ENCODE peak calls at places on chromosomes 1 and 21, in nine cellular contexts. One of them, this sample, is unnamed. For H3K27me3, the result is how much of the 10 kb centered on the place peaks cover.

GRCh38 chr1:220462756-220463155 is 65.2 kb upstream of the MARK1 start:
- DNase-seq in HepG2: no peak
- DNase-seq in adrenal gland: no peak
- DNase-seq in K562: no peak
- DNase-seq in breast epithelium: no peak
- DNase-seq in GM06990: no peak
- DNase-seq in upper lobe of right lung: no peak
- DNase-seq in cardiac muscle cell: peak
- DNase-seq in psoas muscle: no peak
- DNase-seq in this sample: no peak

GRCh38 chr21:41506526-41507520 is 1.1 kb downstream of the TMPRSS2 start:
- DNase-seq in HepG2: no peak
- DNase-seq in adrenal gland: no peak
- DNase-seq in K562: no peak
- DNase-seq in breast epithelium: peak
- DNase-seq in GM06990: no peak
- DNase-seq in upper lobe of right lung: peak
- DNase-seq in cardiac muscle cell: peak
- DNase-seq in psoas muscle: no peak
- DNase-seq in this sample: no peak

GRCh38 chr1:2229032-2229920 is 1.2 kb downstream of the SKI start:
- DNase-seq in HepG2: no peak
- DNase-seq in adrenal gland: peak
- DNase-seq in K562: no peak
- DNase-seq in breast epithelium: no peak
- DNase-seq in GM06990: peak
- DNase-seq in upper lobe of right lung: peak
- DNase-seq in cardiac muscle cell: peak
- DNase-seq in psoas muscle: peak
- DNase-seq in this sample: peak

GRCh38 chr1:231950732-231951131 is 324.1 kb downstream of the DISC1 start:
- DNase-seq in HepG2: no peak
- DNase-seq in adrenal gland: no peak
- DNase-seq in K562: no peak
- DNase-seq in breast epithelium: no peak
- DNase-seq in GM06990: no peak
- DNase-seq in upper lobe of right lung: no peak
- DNase-seq in cardiac muscle cell: no peak
- DNase-seq in psoas muscle: no peak
- DNase-seq in this sample: no peak

GRCh38 chr1:32349211-32349708 is 13.0 kb downstream of the FAM229A start:
- DNase-seq in HepG2: peak
- DNase-seq in adrenal gland: peak
- DNase-seq in K562: no peak
- DNase-seq in breast epithelium: no peak
- DNase-seq in GM06990: no peak
- DNase-seq in upper lobe of right lung: peak
- DNase-seq in cardiac muscle cell: no peak
- DNase-seq in psoas muscle: peak
- DNase-seq in this sample: no peak

GRCh38 chr1:229377429-229377828 is 34.6 kb upstream of the CCSAP start:
- DNase-seq in HepG2: no peak
- DNase-seq in adrenal gland: no peak
- DNase-seq in K562: no peak
- DNase-seq in breast epithelium: no peak
- DNase-seq in GM06990: no peak
- DNase-seq in upper lobe of right lung: no peak
- DNase-seq in cardiac muscle cell: no peak
- DNase-seq in psoas muscle: no peak
- DNase-seq in this sample: no peak

GRCh38 chr21:15754640-15755039 is 24.9 kb downstream of the USP25 start:
- DNase-seq in HepG2: peak
- DNase-seq in adrenal gland: no peak
- DNase-seq in K562: no peak
- DNase-seq in breast epithelium: no peak
- DNase-seq in GM06990: no peak
- DNase-seq in upper lobe of right lung: no peak
- DNase-seq in cardiac muscle cell: no peak
- DNase-seq in psoas muscle: no peak
- DNase-seq in this sample: no peak

GRCh38 chr1:175033931-175034330 is 10.7 kb upstream of the MRPS14 start:
- DNase-seq in HepG2: no peak
- DNase-seq in adrenal gland: no peak
- DNase-seq in K562: no peak
- DNase-seq in breast epithelium: no peak
- DNase-seq in GM06990: no peak
- DNase-seq in upper lobe of right lung: no peak
- DNase-seq in cardiac muscle cell: no peak
- DNase-seq in psoas muscle: no peak
- DNase-seq in this sample: no peak

DNA sequence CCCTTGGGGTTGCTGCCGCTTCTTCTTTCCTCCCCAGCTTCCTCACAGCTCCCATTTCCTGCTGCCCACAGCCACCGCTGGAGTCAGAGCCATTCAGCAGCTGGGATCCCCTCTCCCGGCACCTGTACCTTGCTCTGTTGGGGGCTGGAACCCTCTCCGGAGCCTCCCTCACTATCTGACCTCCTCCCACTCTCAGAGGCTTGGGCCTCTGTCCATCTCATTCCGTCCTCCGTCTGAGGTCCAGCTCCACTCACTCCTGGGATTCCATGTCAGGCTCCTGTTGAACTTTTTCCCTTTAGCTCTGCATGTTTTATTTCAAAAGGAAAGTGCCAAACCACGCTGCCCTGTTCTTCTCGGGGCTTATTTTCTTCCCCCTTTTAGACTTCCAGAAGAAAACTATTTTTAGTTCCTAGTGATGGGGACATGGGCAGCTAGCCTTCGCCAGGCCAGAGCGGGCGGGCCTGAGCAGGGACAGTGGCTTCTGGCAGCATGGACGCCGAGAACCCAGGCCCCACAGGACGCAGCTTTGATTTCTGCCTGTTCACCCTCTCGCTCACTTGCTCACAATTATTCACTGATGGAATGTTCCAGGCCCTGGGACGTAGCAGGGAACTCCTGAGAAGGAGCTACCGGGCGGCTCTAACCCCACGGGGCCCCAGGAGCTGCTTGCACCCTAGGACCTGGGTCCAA is 79.2 kb downstream of the ARHGEF10L start:
- DNase-seq in HepG2: no peak
- DNase-seq in adrenal gland: no peak
- DNase-seq in K562: no peak
- DNase-seq in breast epithelium: no peak
- DNase-seq in GM06990: no peak
- DNase-seq in upper lobe of right lung: no peak
- DNase-seq in cardiac muscle cell: no peak
- DNase-seq in psoas muscle: peak
- DNase-seq in this sample: no peak
- H3K4me3 ChIP-seq in HepG2: no peak
- H3K4me3 ChIP-seq in adrenal gland: no peak
- H3K4me3 ChIP-seq in K562: no peak
- H3K4me3 ChIP-seq in breast epithelium: peak
- H3K4me3 ChIP-seq in GM06990: no peak
- H3K4me3 ChIP-seq in upper lobe of right lung: peak
- H3K4me3 ChIP-seq in cardiac muscle cell: no peak
- H3K4me3 ChIP-seq in psoas muscle: peak
- H3K4me3 ChIP-seq in this sample: no peak

GRCh38 chr1:47785561-47786271 is 211.5 kb downstream of the TRABD2B start:
- DNase-seq in HepG2: peak
- DNase-seq in adrenal gland: peak
- DNase-seq in K562: no peak
- DNase-seq in breast epithelium: no peak
- DNase-seq in GM06990: no peak
- DNase-seq in upper lobe of right lung: no peak
- DNase-seq in cardiac muscle cell: peak
- DNase-seq in psoas muscle: peak
- DNase-seq in this sample: no peak
- TF ChIP-seq CTCF in HepG2: peak
- TF ChIP-seq CTCF in adrenal gland: no peak
- TF ChIP-seq CTCF in K562: no peak
- TF ChIP-seq CTCF in breast epithelium: no peak
- TF ChIP-seq CTCF in GM06990: no peak
- TF ChIP-seq CTCF in upper lobe of right lung: peak
- TF ChIP-seq CTCF in cardiac muscle cell: peak
- TF ChIP-seq CTCF in psoas muscle: peak
- TF ChIP-seq CTCF in this sample: no peak

GRCh38 chr1:6243993-6244392 is at the start of gene HES3:
- DNase-seq in HepG2: no peak
- DNase-seq in adrenal gland: no peak
- DNase-seq in K562: no peak
- DNase-seq in breast epithelium: no peak
- DNase-seq in GM06990: peak
- DNase-seq in upper lobe of right lung: no peak
- DNase-seq in cardiac muscle cell: no peak
- DNase-seq in psoas muscle: peak
- DNase-seq in this sample: no peak
- H3K27me3 ChIP-seq in HepG2: under half
- H3K27me3 ChIP-seq in adrenal gland: half or more
- H3K27me3 ChIP-seq in K562: half or more
- H3K27me3 ChIP-seq in breast epithelium: half or more
- H3K27me3 ChIP-seq in GM06990: under half
- H3K27me3 ChIP-seq in upper lobe of right lung: half or more
- H3K27me3 ChIP-seq in cardiac muscle cell: half or more
- H3K27me3 ChIP-seq in psoas muscle: under half
- H3K27me3 ChIP-seq in this sample: under half

GRCh38 chr21:27425574-27425973 is 458.7 kb upstream of the ADAMTS5 start:
- DNase-seq in HepG2: no peak
- DNase-seq in adrenal gland: no peak
- DNase-seq in K562: no peak
- DNase-seq in breast epithelium: no peak
- DNase-seq in GM06990: no peak
- DNase-seq in upper lobe of right lung: no peak
- DNase-seq in cardiac muscle cell: no peak
- DNase-seq in psoas muscle: no peak
- DNase-seq in this sample: no peak
- H3K4me3 ChIP-seq in HepG2: no peak
- H3K4me3 ChIP-seq in adrenal gland: no peak
- H3K4me3 ChIP-seq in K562: no peak
- H3K4me3 ChIP-seq in breast epithelium: no peak
- H3K4me3 ChIP-seq in GM06990: no peak
- H3K4me3 ChIP-seq in upper lobe of right lung: no peak
- H3K4me3 ChIP-seq in cardiac muscle cell: no peak
- H3K4me3 ChIP-seq in psoas muscle: no peak
- H3K4me3 ChIP-seq in this sample: no peak

DNA sequence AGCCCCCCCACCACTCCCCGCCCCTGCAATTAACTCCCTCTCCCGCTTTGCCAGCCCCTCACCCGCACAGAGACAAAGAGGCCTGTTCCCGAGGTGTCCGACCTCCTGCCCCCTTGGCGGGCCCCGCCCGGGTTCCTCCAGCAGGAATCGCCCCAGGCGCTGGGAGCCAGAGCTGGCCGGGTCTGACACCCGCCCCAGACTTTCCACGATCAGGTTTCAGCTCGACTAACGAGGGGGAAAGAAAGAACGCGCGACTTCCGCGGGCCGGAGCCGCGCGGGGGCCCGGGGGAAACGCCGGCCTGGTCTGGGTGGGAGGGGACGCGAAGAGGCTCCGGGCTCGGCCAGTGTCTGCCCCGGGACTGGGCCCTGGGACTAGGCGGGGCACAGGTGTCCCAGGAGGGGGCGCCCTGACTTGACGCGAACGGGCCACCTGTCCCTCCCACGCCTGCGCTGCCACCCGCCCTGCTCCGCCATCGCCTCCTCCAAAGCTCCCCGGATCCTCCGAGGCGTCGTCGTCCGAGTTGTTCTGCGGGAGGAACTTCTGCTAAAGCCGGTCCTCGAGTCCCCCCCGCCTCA is 36.3 kb upstream of the HHAT start:
- DNase-seq in HepG2: no peak
- DNase-seq in adrenal gland: no peak
- DNase-seq in K562: peak
- DNase-seq in breast epithelium: peak
- DNase-seq in GM06990: peak
- DNase-seq in upper lobe of right lung: peak
- DNase-seq in cardiac muscle cell: peak
- DNase-seq in psoas muscle: peak
- DNase-seq in this sample: peak
- TF ChIP-seq CTCF in HepG2: peak
- TF ChIP-seq CTCF in adrenal gland: no peak
- TF ChIP-seq CTCF in K562: no peak
- TF ChIP-seq CTCF in breast epithelium: peak
- TF ChIP-seq CTCF in GM06990: peak
- TF ChIP-seq CTCF in upper lobe of right lung: peak
- TF ChIP-seq CTCF in cardiac muscle cell: peak
- TF ChIP-seq CTCF in psoas muscle: peak
- TF ChIP-seq CTCF in this sample: peak

DNA sequence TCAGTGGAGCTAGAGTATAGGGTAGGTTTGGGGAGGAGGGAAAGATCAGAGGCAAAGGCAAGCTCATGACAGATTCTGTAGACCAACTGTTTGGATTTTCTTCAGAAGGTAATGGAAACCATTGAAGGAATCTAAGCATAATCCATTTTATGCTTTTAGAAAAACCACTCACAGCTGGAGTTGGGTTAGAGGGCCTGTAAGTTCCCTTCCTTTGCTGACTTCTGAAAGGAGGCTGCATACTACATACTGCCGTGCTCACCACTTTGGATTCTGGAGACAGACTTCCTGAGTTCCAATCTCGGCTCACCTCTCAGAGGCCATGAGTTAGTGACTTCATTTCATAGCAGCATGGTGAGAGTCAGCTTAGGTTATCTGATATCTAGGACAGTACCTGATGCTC is 6.4 kb upstream of the SYT2 start:
- DNase-seq in HepG2: no peak
- DNase-seq in adrenal gland: no peak
- DNase-seq in K562: no peak
- DNase-seq in breast epithelium: no peak
- DNase-seq in GM06990: no peak
- DNase-seq in upper lobe of right lung: no peak
- DNase-seq in cardiac muscle cell: no peak
- DNase-seq in psoas muscle: no peak
- DNase-seq in this sample: no peak
- H3K27me3 ChIP-seq in HepG2: under half
- H3K27me3 ChIP-seq in adrenal gland: under half
- H3K27me3 ChIP-seq in K562: half or more
- H3K27me3 ChIP-seq in breast epithelium: under half
- H3K27me3 ChIP-seq in GM06990: under half
- H3K27me3 ChIP-seq in upper lobe of right lung: under half
- H3K27me3 ChIP-seq in cardiac muscle cell: under half
- H3K27me3 ChIP-seq in psoas muscle: under half
- H3K27me3 ChIP-seq in this sample: under half

This sample was measured in Caco-2.